ENCODE peak calls at places on chromosomes 11 and 22, in eight cellular contexts. One of them, this sample, is unnamed.

GRCh38 chr11:16767137-16767536 is 28.7 kb downstream of the C11orf58 start:
- DNase-seq in lung: no peak
- DNase-seq in testis: no peak
- DNase-seq in fibroblast of lung: no peak
- DNase-seq in thoracic aorta: no peak
- DNase-seq in GM13977: no peak
- DNase-seq in pancreas: no peak
- DNase-seq in right atrium auricular region: no peak
- DNase-seq in this sample: no peak

GRCh38 chr22:29218758-29219408 is 13.2 kb downstream of the EMID1 start:
- DNase-seq in fibroblast of lung: no peak
- DNase-seq in GM13977: no peak
- DNase-seq in lung: no peak
- DNase-seq in right atrium auricular region: no peak
- DNase-seq in pancreas: no peak
- DNase-seq in thoracic aorta: no peak
- DNase-seq in testis: no peak
- DNase-seq in this sample: no peak

GRCh38 chr11:63802637-63803414 is 10.4 kb upstream of the SPINDOC start:
- DNase-seq in pancreas: no peak
- DNase-seq in testis: no peak
- DNase-seq in GM13977: no peak
- DNase-seq in right atrium auricular region: no peak
- DNase-seq in thoracic aorta: no peak
- DNase-seq in fibroblast of lung: peak; percentile 61
- DNase-seq in lung: no peak
- DNase-seq in this sample: no peak

GRCh38 chr22:36528336-36528735 is 630 bp downstream of the EIF3D start:
- DNase-seq in pancreas: no peak
- DNase-seq in fibroblast of lung: peak; percentile 20
- DNase-seq in right atrium auricular region: no peak
- DNase-seq in lung: no peak
- DNase-seq in GM13977: no peak
- DNase-seq in testis: no peak
- DNase-seq in thoracic aorta: no peak
- DNase-seq in this sample: no peak

GRCh38 chr22:20110359-20110985 is 5.4 kb upstream of the RANBP1 start:
- DNase-seq in thoracic aorta: no peak
- DNase-seq in right atrium auricular region: no peak
- DNase-seq in fibroblast of lung: no peak
- DNase-seq in pancreas: no peak
- DNase-seq in lung: no peak
- DNase-seq in GM13977: no peak
- DNase-seq in testis: no peak
- DNase-seq in this sample: no peak

GRCh38 chr11:76410771-76411423 is 29.8 kb downstream of the GVQW3 start:
- DNase-seq in thoracic aorta: no peak
- DNase-seq in lung: no peak
- DNase-seq in pancreas: no peak
- DNase-seq in right atrium auricular region: no peak
- DNase-seq in testis: no peak
- DNase-seq in fibroblast of lung: no peak
- DNase-seq in GM13977: no peak
- DNase-seq in this sample: no peak

GRCh38 chr11:111525456-111525855 is 10.9 kb downstream of the HOATZ start:
- DNase-seq in right atrium auricular region: no peak
- DNase-seq in thoracic aorta: no peak
- DNase-seq in lung: no peak
- DNase-seq in fibroblast of lung: no peak
- DNase-seq in testis: no peak
- DNase-seq in pancreas: no peak
- DNase-seq in GM13977: no peak
- DNase-seq in this sample: no peak

GRCh38 chr11:69520186-69520585 is 38.7 kb downstream of the LINC01488 start:
- DNase-seq in thoracic aorta: no peak
- DNase-seq in lung: no peak
- DNase-seq in right atrium auricular region: no peak
- DNase-seq in testis: no peak
- DNase-seq in fibroblast of lung: no peak
- DNase-seq in pancreas: no peak
- DNase-seq in GM13977: no peak
- DNase-seq in this sample: no peak

GRCh38 chr22:44107341-44107740 is 73.4 kb upstream of the PARVG start:
- DNase-seq in testis: no peak
- DNase-seq in right atrium auricular region: no peak
- DNase-seq in thoracic aorta: no peak
- DNase-seq in fibroblast of lung: no peak
- DNase-seq in GM13977: no peak
- DNase-seq in pancreas: no peak
- DNase-seq in lung: no peak
- DNase-seq in this sample: no peak

GRCh38 chr11:34565417-34566208 is 52.0 kb upstream of the ELF5 start:
- DNase-seq in GM13977: peak; percentile 41
- DNase-seq in right atrium auricular region: no peak
- DNase-seq in fibroblast of lung: no peak
- DNase-seq in testis: no peak
- DNase-seq in lung: no peak
- DNase-seq in thoracic aorta: no peak
- DNase-seq in pancreas: no peak
- DNase-seq in this sample: no peak

GRCh38 chr11:74870485-74870884 is 78.4 kb downstream of the XRRA1 start:
- DNase-seq in fibroblast of lung: peak; percentile 73
- DNase-seq in testis: no peak
- DNase-seq in lung: no peak
- DNase-seq in thoracic aorta: no peak
- DNase-seq in pancreas: no peak
- DNase-seq in right atrium auricular region: no peak
- DNase-seq in GM13977: peak; percentile 24
- DNase-seq in this sample: no peak
- TF ChIP-seq CTCF in fibroblast of lung: peak; percentile 53
- TF ChIP-seq CTCF in testis: no peak
- TF ChIP-seq CTCF in lung: no peak
- TF ChIP-seq CTCF in thoracic aorta: no peak
- TF ChIP-seq CTCF in pancreas: no peak
- TF ChIP-seq CTCF in right atrium auricular region: no peak
- TF ChIP-seq CTCF in GM13977: peak; percentile 49
- TF ChIP-seq CTCF in this sample: no peak

DNA sequence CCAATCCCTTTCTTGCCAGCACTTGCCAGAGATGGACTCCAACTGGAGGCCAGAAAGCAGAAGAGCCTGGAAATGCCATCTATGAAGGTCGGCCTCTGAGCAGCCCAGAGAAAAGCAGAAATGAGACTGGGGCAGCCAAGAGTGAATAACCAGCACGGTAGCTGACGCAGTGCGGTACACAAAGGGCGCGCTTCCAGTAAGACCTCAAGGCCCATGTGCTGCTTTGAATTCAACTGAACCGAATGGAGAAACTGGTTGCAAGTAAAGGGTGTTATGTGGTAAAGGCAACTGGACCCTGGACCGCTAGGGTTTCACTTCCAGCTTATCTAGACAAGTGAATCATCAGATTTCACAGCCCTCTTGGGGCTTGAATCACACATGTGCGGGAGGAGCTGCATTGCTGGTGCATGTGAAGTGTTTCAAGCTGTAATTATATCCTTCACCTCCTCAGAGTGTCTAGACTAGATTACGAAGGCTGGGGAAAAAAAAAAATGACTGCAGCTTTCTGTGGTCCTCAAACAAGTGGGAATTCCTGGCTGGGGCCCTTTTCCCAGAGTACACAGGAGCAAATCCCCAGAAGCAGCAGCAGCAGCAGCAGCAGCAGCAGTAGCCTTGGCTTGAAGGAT is 128.9 kb downstream of the CCDC34 start:
- DNase-seq in fibroblast of lung: peak; percentile 82
- DNase-seq in right atrium auricular region: peak; percentile 84
- DNase-seq in GM13977: no peak
- DNase-seq in testis: no peak
- DNase-seq in pancreas: no peak
- DNase-seq in lung: no peak
- DNase-seq in thoracic aorta: no peak
- DNase-seq in this sample: no peak
- TF ChIP-seq CTCF in fibroblast of lung: peak; percentile 9
- TF ChIP-seq CTCF in right atrium auricular region: no peak
- TF ChIP-seq CTCF in GM13977: no peak
- TF ChIP-seq CTCF in testis: no peak
- TF ChIP-seq CTCF in pancreas: no peak
- TF ChIP-seq CTCF in lung: no peak
- TF ChIP-seq CTCF in thoracic aorta: no peak
- TF ChIP-seq CTCF in this sample: no peak

GRCh38 chr11:11770274-11770673 is 71.5 kb upstream of the USP47 start:
- DNase-seq in GM13977: no peak
- DNase-seq in right atrium auricular region: no peak
- DNase-seq in pancreas: no peak
- DNase-seq in fibroblast of lung: no peak
- DNase-seq in lung: no peak
- DNase-seq in thoracic aorta: no peak
- DNase-seq in testis: no peak
- DNase-seq in this sample: no peak
- TF ChIP-seq CTCF in GM13977: no peak
- TF ChIP-seq CTCF in right atrium auricular region: no peak
- TF ChIP-seq CTCF in pancreas: no peak
- TF ChIP-seq CTCF in fibroblast of lung: no peak
- TF ChIP-seq CTCF in lung: no peak
- TF ChIP-seq CTCF in thoracic aorta: no peak
- TF ChIP-seq CTCF in testis: no peak
- TF ChIP-seq CTCF in this sample: no peak

GRCh38 chr11:101428918-101429317 is 154.9 kb downstream of the TRPC6 start:
- DNase-seq in pancreas: no peak
- DNase-seq in testis: no peak
- DNase-seq in right atrium auricular region: no peak
- DNase-seq in lung: no peak
- DNase-seq in GM13977: no peak
- DNase-seq in thoracic aorta: no peak
- DNase-seq in fibroblast of lung: peak; percentile 42
- DNase-seq in this sample: no peak
- TF ChIP-seq CTCF in pancreas: no peak
- TF ChIP-seq CTCF in testis: no peak
- TF ChIP-seq CTCF in right atrium auricular region: no peak
- TF ChIP-seq CTCF in lung: no peak
- TF ChIP-seq CTCF in GM13977: peak; percentile 35
- TF ChIP-seq CTCF in thoracic aorta: no peak
- TF ChIP-seq CTCF in fibroblast of lung: peak; percentile 57
- TF ChIP-seq CTCF in this sample: no peak

GRCh38 chr11:94036096-94036495 is 14.9 kb downstream of the HEPHL1 start:
- DNase-seq in lung: peak; percentile 18
- DNase-seq in right atrium auricular region: no peak
- DNase-seq in thoracic aorta: no peak
- DNase-seq in fibroblast of lung: no peak
- DNase-seq in GM13977: no peak
- DNase-seq in testis: no peak
- DNase-seq in pancreas: no peak
- DNase-seq in this sample: no peak
- TF ChIP-seq CTCF in lung: no peak
- TF ChIP-seq CTCF in right atrium auricular region: no peak
- TF ChIP-seq CTCF in thoracic aorta: no peak
- TF ChIP-seq CTCF in fibroblast of lung: no peak
- TF ChIP-seq CTCF in GM13977: no peak
- TF ChIP-seq CTCF in testis: no peak
- TF ChIP-seq CTCF in pancreas: no peak
- TF ChIP-seq CTCF in this sample: no peak

GRCh38 chr11:120569903-120570302 is 58.4 kb downstream of the GRIK4 start:
- DNase-seq in right atrium auricular region: no peak
- DNase-seq in fibroblast of lung: no peak
- DNase-seq in GM13977: no peak
- DNase-seq in pancreas: no peak
- DNase-seq in testis: no peak
- DNase-seq in thoracic aorta: no peak
- DNase-seq in lung: no peak
- DNase-seq in this sample: no peak

GRCh38 chr11:120573756-120574354 is 62.3 kb downstream of the GRIK4 start:
- DNase-seq in GM13977: no peak
- DNase-seq in right atrium auricular region: no peak
- DNase-seq in thoracic aorta: no peak
- DNase-seq in pancreas: no peak
- DNase-seq in fibroblast of lung: no peak
- DNase-seq in lung: no peak
- DNase-seq in testis: no peak
- DNase-seq in this sample: no peak

GRCh38 chr11:120568572-120569307 is 57.2 kb downstream of the GRIK4 start:
- DNase-seq in thoracic aorta: no peak
- DNase-seq in fibroblast of lung: no peak
- DNase-seq in right atrium auricular region: no peak
- DNase-seq in pancreas: no peak
- DNase-seq in GM13977: no peak
- DNase-seq in testis: no peak
- DNase-seq in lung: no peak
- DNase-seq in this sample: no peak

GRCh38 chr11:120574881-120575280 is 63.3 kb downstream of the GRIK4 start:
- DNase-seq in thoracic aorta: no peak
- DNase-seq in lung: no peak
- DNase-seq in right atrium auricular region: no peak
- DNase-seq in testis: no peak
- DNase-seq in GM13977: no peak
- DNase-seq in pancreas: no peak
- DNase-seq in fibroblast of lung: no peak
- DNase-seq in this sample: no peak

DNA sequence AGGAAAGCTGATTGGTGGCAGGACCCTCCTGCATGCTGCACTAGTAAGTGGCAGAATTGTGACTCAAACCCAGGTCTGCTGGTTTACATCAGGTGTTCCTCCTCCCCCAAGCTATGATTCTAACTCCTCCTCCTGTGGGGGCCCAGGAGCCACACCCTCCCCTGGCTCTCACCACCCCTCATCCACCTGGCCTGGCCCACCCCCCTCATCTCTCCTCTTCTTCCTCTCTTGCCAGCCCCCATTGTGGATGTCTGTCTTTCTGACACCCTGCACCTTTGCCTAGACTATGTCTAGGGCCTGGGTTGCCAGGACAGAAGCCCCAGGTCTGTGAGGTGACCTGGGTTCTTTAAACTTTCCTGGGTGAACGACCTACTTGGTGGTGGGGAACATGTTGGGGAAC is 59.9 kb downstream of the GRIK4 start:
- DNase-seq in fibroblast of lung: no peak
- DNase-seq in lung: no peak
- DNase-seq in thoracic aorta: no peak
- DNase-seq in pancreas: no peak
- DNase-seq in right atrium auricular region: no peak
- DNase-seq in GM13977: no peak
- DNase-seq in testis: no peak
- DNase-seq in this sample: no peak
- TF ChIP-seq CTCF in fibroblast of lung: no peak
- TF ChIP-seq CTCF in lung: no peak
- TF ChIP-seq CTCF in thoracic aorta: no peak
- TF ChIP-seq CTCF in pancreas: no peak
- TF ChIP-seq CTCF in right atrium auricular region: no peak
- TF ChIP-seq CTCF in GM13977: no peak
- TF ChIP-seq CTCF in testis: no peak
- TF ChIP-seq CTCF in this sample: no peak

This sample was measured in omental fat pad.